ENCODE peak calls at places on chromosome 18, in eight cellular contexts. L, D, V, G, Z, R, X and P are unnamed samples.
A peak's percentile ranks its signal among the peaks of the same experiment; 100 is the strongest.

GRCh38 chr18:50870138-50870845 is 8.6 kb upstream of the ME2 start:
- DNase-seq in X (no peak), R (peak; percentile 95), G (peak; percentile 39), Z (no peak), V (no peak), D (no peak), L (no peak), P (peak; percentile 58)

GRCh38 chr18:29874519-29875098 is 1167.9 kb downstream of the DSC3 start:
- DNase-seq in D (peak; percentile 61), R (peak; percentile 39), G (peak; percentile 63), V (no peak), Z (no peak), X (no peak), L (no peak), P (peak; percentile 1)

GRCh38 chr18:41761329-41762028 is 193.6 kb upstream of the PIK3C3 start:
- DNase-seq in X (no peak), G (peak; percentile 77), D (no peak), V (no peak), L (no peak), R (peak; percentile 89), Z (no peak), P (peak; percentile 82)

GRCh38 chr18:62566199-62566598 is 43.4 kb downstream of the ZCCHC2 start:
- DNase-seq in X (no peak), D (peak; percentile 56), L (no peak), Z (no peak), R (no peak), V (no peak), G (peak; percentile 44), P (no peak)

GRCh38 chr18:26723986-26724385 is 141.5 kb downstream of the AQP4 start:
- DNase-seq in X (no peak), V (no peak), L (no peak), D (no peak), G (no peak), Z (no peak), R (no peak), P (no peak)

GRCh38 chr18:41353726-41354125 is 601.3 kb upstream of the PIK3C3 start:
- DNase-seq in Z (no peak), X (no peak), D (no peak), G (no peak), R (no peak), L (no peak), V (no peak), P (no peak)

GRCh38 chr18:11661430-11661829 is 27.6 kb upstream of the GNAL start:
- DNase-seq in Z (no peak), R (peak; percentile 34), D (no peak), G (peak; percentile 7), V (no peak), X (no peak), L (no peak), P (peak; percentile 9)

GRCh38 chr18:3593381-3593903 is 143.5 kb downstream of the TGIF1 start:
- DNase-seq in L (no peak), V (no peak), R (peak; percentile 96), G (no peak), D (peak; percentile 84), Z (no peak), X (no peak), P (no peak)

GRCh38 chr18:67705748-67706147 is 189.2 kb upstream of the DSEL start:
- DNase-seq in X (no peak), D (peak; percentile 49), R (no peak), V (no peak), L (no peak), G (peak; percentile 5), Z (no peak), P (no peak)

GRCh38 chr18:28466213-28466612 is 289.3 kb upstream of the CDH2 start:
- DNase-seq in V (no peak), L (no peak), X (no peak), G (peak; percentile 15), D (no peak), R (no peak), Z (no peak), P (no peak)

GRCh38 chr18:23879126-23879525 is 135.4 kb upstream of the TTC39C start:
- DNase-seq in L (no peak), V (no peak), R (no peak), X (no peak), Z (no peak), G (no peak), D (no peak), P (no peak)

GRCh38 chr18:55337908-55338521 is 250.0 kb downstream of the TCF4 start:
- DNase-seq in V (no peak), X (no peak), Z (no peak), D (no peak), L (no peak), R (no peak), G (peak; percentile 53), P (no peak)

GRCh38 chr18:23563377-23564043 is 22.8 kb downstream of the NPC1 start:
- DNase-seq in D (no peak), V (no peak), R (peak; percentile 76), G (peak; percentile 48), Z (no peak), L (no peak), X (no peak), P (peak; percentile 62)

GRCh38 chr18:23935804-23936203 is 78.8 kb upstream of the TTC39C start:
- DNase-seq in G (no peak), V (no peak), Z (no peak), X (no peak), L (no peak), R (peak; percentile 41), D (no peak), P (no peak)

GRCh38 chr18:67476585-67476984 is 39.9 kb downstream of the DSEL start:
- DNase-seq in V (no peak), X (no peak), D (no peak), G (peak; percentile 23), Z (no peak), R (no peak), L (no peak), P (peak; percentile 62)

GRCh38 chr18:48540329-48541025 is 1.6 kb downstream of the CTIF start:
- DNase-seq in V (peak; percentile 69), R (peak; percentile 68), X (peak; percentile 30), D (peak; percentile 84), L (peak; percentile 31), G (peak; percentile 69), Z (peak; percentile 53), P (peak; percentile 65)

GRCh38 chr18:49758263-49758610 is 55.1 kb downstream of the ACAA2 start:
- DNase-seq in R (no peak), D (no peak), L (no peak), V (no peak), X (no peak), Z (no peak), G (no peak), P (no peak)

GRCh38 chr18:57921708-57922107 is 118.6 kb upstream of the ATP8B1 start:
- DNase-seq in D (no peak), X (no peak), L (no peak), V (no peak), Z (no peak), R (peak; percentile 56), G (peak; percentile 16), P (peak; percentile 53)

GRCh38 chr18:34153711-34154110 is 71.0 kb downstream of the NOL4 start:
- DNase-seq in L (no peak), R (peak; percentile 10), G (peak; percentile 39), V (no peak), Z (no peak), D (no peak), X (no peak), P (peak; percentile 8)

GRCh38 chr18:63439334-63439733 is 17.1 kb upstream of the VPS4B start:
- DNase-seq in Z (peak; percentile 52), X (peak; percentile 7), V (peak; percentile 43), G (peak; percentile 80), L (peak; percentile 47), D (peak; percentile 71), R (peak; percentile 64), P (peak; percentile 79)

GRCh38 chr18:2212846-2213245 is 358.5 kb downstream of the METTL4 start:
- DNase-seq in D (no peak), V (no peak), G (no peak), X (no peak), R (no peak), L (no peak), Z (no peak), P (no peak)

GRCh38 chr18:75635096-75635495 is 207.6 kb upstream of the SMIM21 start:
- DNase-seq in V (no peak), G (no peak), R (no peak), X (no peak), D (no peak), Z (no peak), L (no peak), P (no peak)

GRCh38 chr18:37956020-37956419 is 390.4 kb upstream of the CELF4 start:
- DNase-seq in D (no peak), X (no peak), R (no peak), G (no peak), Z (no peak), L (no peak), V (no peak), P (no peak)

GRCh38 chr18:64271264-64271663 is 122.4 kb upstream of the LINC00305 start:
- DNase-seq in G (no peak), Z (no peak), D (no peak), X (no peak), R (no peak), V (no peak), L (no peak), P (no peak)

GRCh38 chr18:32257073-32257780 is 67.4 kb downstream of the MEP1B start:
- DNase-seq in Z (no peak), G (no peak), V (no peak), X (no peak), R (peak; percentile 64), D (no peak), L (no peak), P (no peak)

GRCh38 chr18:75207298-75208054 is 1.5 kb downstream of the PTGR3 start:
- DNase-seq in R (peak; percentile 40), V (no peak), L (peak; percentile 17), G (peak; percentile 43), X (no peak), Z (peak; percentile 49), D (peak; percentile 27), P (peak; percentile 85)

GRCh38 chr18:44518666-44519065 is 162.0 kb upstream of the SETBP1 start:
- DNase-seq in G (peak; percentile 37), X (no peak), D (no peak), V (no peak), R (peak; percentile 79), L (no peak), Z (no peak), P (no peak)

GRCh38 chr18:24785019-24785418 is 324.6 kb downstream of the HRH4 start:
- DNase-seq in X (no peak), R (no peak), D (no peak), L (no peak), Z (no peak), V (no peak), G (no peak), P (no peak)